ENCODE peak calls at places on chromosomes 2 and 18, in five cellular contexts. W is GM13976, N is AG04449, X is fibroblast of lung, F is AG10803. Y is an unnamed sample.

GRCh38 chr2:224366269-224366668 is 35.6 kb downstream of the FAM124B start:
- DNase-seq in W (no peak), N (no peak), F (peak; percentile 23), X (no peak), Y (no peak)

GRCh38 chr2:33526132-33526531 is 49.7 kb downstream of the RASGRP3 start:
- DNase-seq in F (peak; percentile 67), W (peak; percentile 44), N (no peak), X (peak; percentile 68), Y (no peak)

GRCh38 chr18:9653390-9653789 is 39.0 kb upstream of the PPP4R1 start:
- DNase-seq in F (no peak), N (no peak), W (no peak), X (no peak), Y (no peak)

GRCh38 chr2:130807659-130808385 is 28.9 kb upstream of the ARHGEF4 start:
- DNase-seq in N (no peak), F (no peak), W (no peak), X (no peak), Y (no peak)

GRCh38 chr2:33904801-33905200 is 305.7 kb upstream of the FAM98A start:
- DNase-seq in W (no peak), F (no peak), N (no peak), X (no peak), Y (no peak)

GRCh38 chr2:72023678-72024390 is 123.8 kb downstream of the CYP26B1 start:
- DNase-seq in X (no peak), F (no peak), W (no peak), N (no peak), Y (no peak)

GRCh38 chr2:170930132-170931109 is 1.4 kb downstream of the GORASP2 start:
- DNase-seq in X (peak; percentile 30), F (peak; percentile 27), W (peak; percentile 70), N (no peak), Y (no peak)

GRCh38 chr2:102619414-102620319 is at the start of gene SLC9A2:
- DNase-seq in F (no peak), N (no peak), X (peak; percentile 6), W (peak; percentile 53), Y (no peak)

GRCh38 chr2:136098441-136098840 is 19.5 kb downstream of the CXCR4 start:
- DNase-seq in F (no peak), N (no peak), X (no peak), W (no peak), Y (no peak)

GRCh38 chr18:26415631-26416030 is 132.7 kb downstream of the KCTD1 start:
- DNase-seq in N (no peak), W (no peak), X (no peak), F (no peak), Y (no peak)

GRCh38 chr18:58194028-58194427 is 150.0 kb downstream of the NEDD4L start:
- DNase-seq in W (no peak), X (no peak), N (no peak), F (no peak), Y (no peak)

GRCh38 chr2:45170191-45170975 is 161.1 kb upstream of the SIX2 start:
- DNase-seq in F (no peak), X (no peak), N (no peak), W (peak; percentile 29), Y (no peak)

GRCh38 chr2:180125245-180125962 is 118.3 kb upstream of the CWC22 start:
- DNase-seq in F (peak; percentile 94), N (peak; percentile 82), W (peak; percentile 26), X (peak; percentile 97), Y (no peak)

GRCh38 chr2:223598994-223599645 is 3.0 kb downstream of the SCG2 start:
- DNase-seq in N (no peak), W (no peak), X (peak; percentile 89), F (peak; percentile 82), Y (no peak)

GRCh38 chr18:3402962-3403585 is 46.9 kb upstream of the TGIF1 start:
- DNase-seq in N (no peak), F (peak; percentile 40), W (no peak), X (peak; percentile 31), Y (no peak)

GRCh38 chr2:174595415-174595814 is 2.2 kb downstream of the WIPF1 start:
- DNase-seq in F (no peak), X (no peak), W (no peak), N (no peak), Y (no peak)

GRCh38 chr18:7174359-7175107 is 56.4 kb upstream of the LRRC30 start:
- DNase-seq in W (no peak), N (no peak), X (no peak), F (no peak), Y (peak; percentile 71)

GRCh38 chr2:114426111-114426510 is 16.3 kb upstream of the DPP10 start:
- DNase-seq in N (no peak), X (no peak), W (no peak), F (no peak), Y (no peak)

DNA sequence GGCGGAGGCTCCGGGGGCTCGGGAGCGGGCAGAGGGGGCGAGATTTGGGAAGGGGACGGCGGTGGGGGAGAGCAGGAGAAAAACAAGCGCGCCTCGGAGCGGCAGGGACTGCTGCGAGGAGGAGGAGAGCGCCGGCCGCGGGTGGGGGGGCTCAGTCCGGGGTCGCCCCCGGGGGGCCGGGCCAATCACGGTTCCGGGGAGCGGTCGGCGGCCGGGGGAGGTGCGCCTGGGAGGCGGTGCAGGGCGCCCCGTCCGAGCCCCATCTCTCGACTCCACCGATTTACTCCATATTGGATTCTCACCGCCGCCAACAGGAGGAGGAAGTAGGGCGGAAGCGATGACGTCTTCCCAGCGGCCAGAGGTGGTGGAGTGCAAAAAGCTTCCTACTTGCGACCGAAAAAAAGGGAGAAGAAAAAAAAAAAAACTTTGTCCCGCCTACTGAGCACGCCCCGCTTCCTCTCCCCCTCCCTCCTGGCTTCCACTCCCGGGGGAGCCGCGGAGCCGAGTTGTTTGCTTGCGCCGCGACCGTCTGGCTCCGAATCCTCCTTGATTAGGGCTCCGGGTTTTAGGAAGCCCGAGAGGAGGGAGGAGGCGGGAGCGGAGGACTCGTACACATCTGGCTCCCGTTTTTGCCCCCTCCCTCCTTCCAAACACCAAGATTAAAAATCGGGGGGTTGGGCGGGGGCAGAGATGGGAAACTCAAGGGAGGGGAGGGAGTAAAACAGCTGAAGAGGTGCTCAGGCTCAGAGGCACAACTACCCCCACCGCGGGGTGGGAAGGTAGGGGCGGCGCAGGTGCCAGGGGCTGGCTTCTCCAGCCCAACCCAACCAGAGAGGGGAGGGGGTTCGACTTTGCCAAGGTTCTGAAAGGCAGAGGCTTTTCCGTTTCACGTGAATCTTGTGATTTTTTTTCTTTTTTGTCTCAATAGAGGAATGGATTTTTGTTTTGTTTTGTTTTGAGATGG is at the start of gene SPRED2:
- DNase-seq in F (peak; percentile 98), X (peak; percentile 97), N (peak; percentile 74), W (peak; percentile 80), Y (peak; percentile 43)
- TF ChIP-seq CTCF in F (no peak), X (no peak), N (no peak), W (no peak), Y (no peak)

DNA sequence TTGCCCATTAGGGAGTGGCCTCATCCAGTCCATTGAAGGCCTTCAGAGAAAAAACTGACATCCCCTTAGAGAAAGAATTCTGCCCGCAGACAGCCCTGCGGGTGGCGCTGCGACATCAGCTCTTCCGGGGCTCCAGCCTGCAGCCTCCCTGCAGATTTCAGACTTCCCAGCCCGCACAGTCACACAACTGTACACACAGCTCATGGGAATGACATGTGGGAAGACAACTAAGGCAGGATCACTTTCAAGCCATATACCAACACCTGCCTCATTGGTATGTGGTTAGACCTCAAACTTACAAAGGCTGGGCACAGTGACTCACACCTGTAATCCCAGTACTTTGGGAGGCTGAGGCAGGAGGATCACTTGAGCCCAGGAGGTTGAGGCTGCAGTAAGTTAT is 24.8 kb upstream of the TUBB6 start:
- DNase-seq in F (peak; percentile 26), X (peak; percentile 73), N (no peak), W (no peak), Y (no peak)
- TF ChIP-seq CTCF in F (peak; percentile 27), X (peak; percentile 20), N (peak; percentile 19), W (peak; percentile 6), Y (peak; percentile 16)

GRCh38 chr18:39962546-39962945 is 1992.5 kb upstream of the PIK3C3 start:
- DNase-seq in W (no peak), N (no peak), F (no peak), X (no peak), Y (no peak)
- TF ChIP-seq CTCF in W (no peak), N (no peak), F (no peak), X (no peak), Y (no peak)

GRCh38 chr2:163552758-163553157 is 183.1 kb downstream of the FIGN start:
- DNase-seq in F (no peak), W (no peak), X (no peak), N (no peak), Y (no peak)
- TF ChIP-seq CTCF in F (no peak), W (no peak), X (no peak), N (no peak), Y (no peak)

DNA sequence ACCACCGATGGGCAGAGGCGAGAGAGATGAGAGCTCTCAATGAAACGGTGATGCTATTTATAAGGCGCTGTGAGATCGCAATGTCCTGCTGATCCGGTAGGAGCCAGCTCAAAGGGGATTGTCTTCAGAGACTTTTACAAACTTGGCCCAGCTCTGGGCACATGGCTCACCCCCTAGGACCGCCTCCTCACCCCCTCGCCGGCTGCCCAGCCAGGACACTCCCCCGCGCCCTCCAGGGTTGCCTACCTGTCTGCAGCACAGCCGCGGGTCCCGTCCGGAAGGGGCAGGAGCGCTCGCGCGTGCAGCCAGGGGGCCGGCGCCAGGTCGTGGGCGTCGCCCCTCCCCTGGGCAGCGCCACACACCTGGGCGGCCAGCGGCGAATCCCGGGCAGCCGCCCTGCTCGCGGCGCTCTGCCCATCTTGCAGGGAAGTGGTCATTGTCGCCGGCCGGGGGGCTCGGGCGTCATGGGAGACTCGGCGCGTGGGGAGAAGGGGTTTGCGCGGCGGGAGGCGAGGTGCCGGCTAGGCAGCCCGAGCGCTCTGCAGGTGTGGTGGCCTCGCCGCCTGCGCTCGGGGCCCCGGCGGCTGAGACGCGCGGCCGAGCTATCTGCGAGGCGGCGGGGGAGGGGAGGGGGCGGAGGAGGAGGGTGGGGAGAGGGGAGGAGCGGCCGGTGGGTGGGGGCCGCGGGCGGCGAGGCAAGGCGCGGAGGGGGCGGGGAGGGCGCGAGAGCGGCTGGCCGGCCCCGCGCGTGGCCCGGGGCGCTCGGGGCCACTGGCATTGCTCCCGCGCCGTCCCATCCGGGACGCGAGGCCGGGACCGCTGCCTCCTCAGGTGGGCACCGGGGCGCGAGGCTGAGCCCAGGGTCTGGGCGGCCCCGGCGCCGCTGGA is at the start of gene GRB14:
- DNase-seq in N (no peak), X (peak; percentile 19), F (peak; percentile 6), W (peak; percentile 30), Y (peak; percentile 34)
- TF ChIP-seq CTCF in N (no peak), X (no peak), F (no peak), W (no peak), Y (no peak)

DNA sequence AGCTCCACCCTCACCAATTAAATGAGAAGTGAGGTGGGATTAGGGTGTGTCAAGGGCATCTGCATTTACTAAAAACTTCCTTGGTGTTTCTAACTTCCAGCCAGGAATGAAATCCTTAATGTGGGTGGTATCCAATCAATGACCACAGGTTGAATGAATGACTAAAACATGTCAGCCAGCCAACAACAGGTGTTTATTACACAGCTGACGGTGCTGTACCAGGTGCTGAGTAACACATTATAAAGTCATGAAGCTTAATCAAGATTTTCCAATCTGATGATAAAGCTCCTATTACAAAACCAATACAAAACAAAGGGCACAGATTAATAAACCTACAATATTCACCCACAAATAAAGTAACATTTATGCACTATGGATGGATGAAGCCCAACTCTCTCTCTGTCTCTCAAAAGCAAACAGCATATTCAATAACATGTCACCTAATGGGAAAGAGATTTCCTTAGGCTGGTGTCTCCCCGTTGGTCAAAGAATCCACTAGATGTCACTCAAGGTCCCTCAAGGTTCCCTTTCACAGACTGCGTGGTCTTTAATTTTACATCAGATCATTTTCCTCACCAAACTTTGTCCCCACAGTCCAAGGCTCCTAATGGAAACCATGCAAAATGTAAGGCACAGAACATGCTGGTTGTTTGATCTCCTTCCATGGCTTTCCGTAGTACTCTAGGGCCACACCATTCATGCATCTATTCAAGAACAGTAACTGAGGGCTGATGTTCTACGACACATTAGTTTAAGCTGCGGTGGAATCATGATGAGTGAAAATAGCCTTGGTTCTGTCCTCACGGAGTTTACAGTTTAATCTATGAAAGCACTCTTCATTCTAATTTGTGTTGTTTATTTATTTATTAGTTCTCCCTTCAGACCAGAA is 6.4 kb upstream of the PTPN4 start:
- DNase-seq in W (peak; percentile 60), N (no peak), F (peak; percentile 40), X (peak; percentile 26), Y (no peak)
- TF ChIP-seq CTCF in W (peak; percentile 63), N (peak; percentile 65), F (peak; percentile 82), X (peak; percentile 72), Y (peak; percentile 70)

Y was measured in D721Med.